ENCODE peak calls at places on chromosomes 11 and 22, in eight cellular contexts. G is foreskin fibroblast, I is A549, M is Caco-2, K is upper lobe of right lung, L is brain microvascular endothelial cell, Z is HFFc6, X is spleen. S is an unnamed sample.

GRCh38 chr22:29600846-29601245 is 2.6 kb upstream of the NF2 start:
- DNase-seq in K (no peak), I (no peak), M (no peak), Z (no peak), L (no peak), G (no peak), X (no peak), S (no peak)

GRCh38 chr11:134272381-134273316 is 3.5 kb upstream of the GLB1L3 start:
- DNase-seq in X (no peak), Z (no peak), M (peak), G (peak), K (no peak), I (no peak), L (no peak), S (peak)

GRCh38 chr11:68911731-68912130 is 8.0 kb downstream of the IGHMBP2 start:
- DNase-seq in I (no peak), K (no peak), G (no peak), Z (no peak), M (no peak), L (no peak), X (no peak), S (no peak)

GRCh38 chr11:110093407-110094297 is 460 bp downstream of the ZC3H12C start:
- DNase-seq in M (peak), G (peak), Z (peak), K (peak), I (peak), X (peak), L (peak), S (peak)

GRCh38 chr11:62127426-62127825 is 3.6 kb downstream of the INCENP start:
- DNase-seq in I (no peak), M (no peak), Z (no peak), X (no peak), L (no peak), K (no peak), G (no peak), S (no peak)

GRCh38 chr11:78424334-78425270 is 7.0 kb upstream of the GAB2 start:
- DNase-seq in X (no peak), G (peak), Z (no peak), L (no peak), M (no peak), K (no peak), I (peak), S (no peak)

GRCh38 chr11:721347-721912 is 15.4 kb downstream of the EPS8L2 start:
- DNase-seq in Z (no peak), X (peak), G (no peak), M (no peak), I (no peak), L (no peak), K (no peak), S (no peak)

GRCh38 chr11:34236572-34236971 is 121.2 kb downstream of the ABTB2 start:
- DNase-seq in M (no peak), X (no peak), L (no peak), G (no peak), Z (no peak), I (no peak), K (no peak), S (no peak)

GRCh38 chr11:119878990-119879389 is 150.0 kb upstream of the NECTIN1 start:
- DNase-seq in X (no peak), I (no peak), M (no peak), Z (no peak), G (no peak), K (no peak), L (no peak), S (no peak)

GRCh38 chr11:113553235-113553634 is 78.0 kb upstream of the DRD2 start:
- DNase-seq in G (peak), I (peak), M (no peak), Z (peak), L (peak), X (no peak), K (no peak), S (no peak)

GRCh38 chr11:1453611-1454386 is 32.8 kb downstream of the MOB2 start:
- DNase-seq in M (no peak), Z (no peak), K (no peak), L (no peak), X (no peak), I (no peak), G (no peak), S (no peak)

GRCh38 chr11:100866453-100866852 is 179.4 kb downstream of the ARHGAP42 start:
- DNase-seq in I (no peak), L (no peak), X (no peak), G (no peak), K (no peak), Z (no peak), M (no peak), S (no peak)

GRCh38 chr11:73969991-73970800 is 12.4 kb downstream of the UCP2 start:
- DNase-seq in X (peak), M (no peak), K (no peak), Z (no peak), I (no peak), G (no peak), L (no peak), S (no peak)

GRCh38 chr11:133924661-133925060 is 32.1 kb downstream of the IGSF9B start:
- DNase-seq in K (no peak), M (no peak), L (no peak), X (no peak), I (no peak), G (no peak), Z (no peak), S (no peak)

GRCh38 chr11:124835918-124836317 is 29.3 kb upstream of the ROBO3 start:
- DNase-seq in M (no peak), G (no peak), X (no peak), Z (no peak), I (no peak), L (no peak), K (no peak), S (no peak)

GRCh38 chr22:23239429-23239828 is 59.1 kb downstream of the BCR start:
- DNase-seq in L (no peak), G (no peak), Z (no peak), X (no peak), K (no peak), I (no peak), M (no peak), S (no peak)

GRCh38 chr11:63872833-63873201 is 33.9 kb downstream of the MARK2 start:
- DNase-seq in M (no peak), K (no peak), G (no peak), L (no peak), X (no peak), I (no peak), Z (no peak), S (no peak)

GRCh38 chr11:63874511-63874910 is 35.6 kb downstream of the MARK2 start:
- DNase-seq in M (no peak), G (no peak), K (no peak), L (no peak), I (no peak), X (no peak), Z (no peak), S (no peak)

GRCh38 chr11:63870351-63871197 is 31.7 kb downstream of the MARK2 start:
- DNase-seq in L (no peak), M (no peak), G (peak), K (no peak), I (no peak), X (no peak), Z (no peak), S (no peak)

GRCh38 chr11:63873381-63873780 is 34.5 kb downstream of the MARK2 start:
- DNase-seq in L (no peak), X (no peak), Z (no peak), K (no peak), I (no peak), M (no peak), G (no peak), S (no peak)

GRCh38 chr11:63871962-63872832 is 33.3 kb downstream of the MARK2 start:
- DNase-seq in M (peak), L (peak), K (peak), G (peak), X (peak), Z (peak), I (peak), S (peak)
- TF ChIP-seq CTCF in M (peak), L (peak), K (peak), G (peak), X (peak), Z (peak), I (peak), S (no peak)

GRCh38 chr11:3773180-3773579 is 24.2 kb downstream of the NUP98 start:
- DNase-seq in Z (no peak), G (no peak), L (no peak), X (no peak), M (no peak), K (no peak), I (no peak), S (no peak)

GRCh38 chr11:3781423-3781822 is 15.9 kb downstream of the NUP98 start:
- DNase-seq in L (no peak), Z (peak), X (no peak), M (no peak), G (peak), I (no peak), K (no peak), S (no peak)

DNA sequence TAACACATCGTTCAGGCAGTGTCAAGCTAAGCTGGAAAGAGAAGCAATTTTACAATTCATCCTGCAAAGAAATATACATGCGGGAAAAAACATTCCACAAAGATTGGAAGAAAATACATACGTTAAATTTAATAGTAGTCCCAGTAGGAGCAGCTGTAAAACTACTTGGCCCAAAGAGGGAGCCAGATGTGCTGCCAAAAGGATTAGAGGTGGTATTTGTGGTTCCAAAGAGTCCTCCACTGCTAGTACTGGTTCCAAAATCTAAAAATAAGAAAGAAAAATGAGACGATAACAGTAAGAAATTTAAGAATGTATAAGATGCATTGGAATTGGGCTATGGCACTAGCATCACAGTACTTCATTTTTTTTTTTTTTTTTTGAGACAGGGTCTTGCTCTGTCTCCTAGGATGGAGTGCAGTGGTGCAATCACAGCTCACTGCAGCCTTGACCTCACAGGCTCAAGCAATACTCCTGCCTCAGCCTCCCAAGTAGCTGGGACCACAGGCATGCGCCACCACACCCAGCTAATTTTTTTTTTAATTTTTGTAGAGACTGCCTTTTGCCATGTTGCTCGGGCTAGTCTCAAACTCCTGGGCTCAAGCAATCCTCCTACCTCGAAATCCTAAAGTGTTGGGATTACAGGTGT is 21.5 kb downstream of the NUP98 start:
- DNase-seq in M (no peak), X (no peak), G (peak), L (no peak), Z (no peak), I (no peak), K (no peak), S (no peak)
- TF ChIP-seq CTCF in M (no peak), X (no peak), G (no peak), L (no peak), Z (peak), I (no peak), K (no peak), S (no peak)

GRCh38 chr11:65932558-65932919 is 12.7 kb upstream of the TSGA10IP start:
- DNase-seq in L (peak), Z (peak), I (peak), X (no peak), K (no peak), G (peak), M (no peak), S (no peak)
- TF ChIP-seq CTCF in L (no peak), Z (peak), I (peak), X (no peak), K (no peak), G (no peak), M (no peak), S (peak)

DNA sequence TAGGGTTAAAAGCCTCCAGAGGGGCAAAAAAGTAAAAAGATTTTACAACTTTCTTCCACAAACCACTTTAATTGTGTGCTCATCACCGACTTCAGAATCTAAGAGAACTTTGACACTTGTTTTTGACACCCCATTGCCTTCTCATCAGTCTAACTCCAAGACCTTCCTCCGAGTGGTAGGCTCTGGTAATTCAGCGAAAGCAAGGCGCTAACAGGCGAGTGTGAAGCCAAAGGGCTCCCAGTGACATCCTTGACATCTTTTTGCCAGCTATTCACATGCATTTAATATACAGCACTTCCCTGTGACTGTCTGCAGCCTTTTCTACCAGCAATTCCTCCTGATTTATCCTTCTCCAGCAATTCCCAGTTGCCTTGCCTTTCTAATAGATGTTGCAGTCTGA is 39.3 kb downstream of the SNX19 start:
- DNase-seq in X (no peak), G (no peak), L (no peak), M (no peak), K (no peak), I (no peak), Z (no peak), S (no peak)
- TF ChIP-seq CTCF in X (no peak), G (no peak), L (no peak), M (no peak), K (no peak), I (no peak), Z (no peak), S (no peak)

GRCh38 chr22:41833369-41834004 is 582 bp downstream of the SREBF2 start:
- DNase-seq in X (peak), Z (no peak), K (peak), I (peak), L (no peak), G (peak), M (peak), S (peak)
- TF ChIP-seq CTCF in X (peak), Z (peak), K (no peak), I (no peak), L (no peak), G (no peak), M (no peak), S (no peak)

GRCh38 chr11:8065031-8065430 is 16.0 kb upstream of the TUB start:
- DNase-seq in L (no peak), G (no peak), I (no peak), Z (no peak), X (no peak), K (no peak), M (no peak), S (no peak)
- TF ChIP-seq CTCF in L (no peak), G (no peak), I (no peak), Z (no peak), X (no peak), K (no peak), M (no peak), S (no peak)

DNA sequence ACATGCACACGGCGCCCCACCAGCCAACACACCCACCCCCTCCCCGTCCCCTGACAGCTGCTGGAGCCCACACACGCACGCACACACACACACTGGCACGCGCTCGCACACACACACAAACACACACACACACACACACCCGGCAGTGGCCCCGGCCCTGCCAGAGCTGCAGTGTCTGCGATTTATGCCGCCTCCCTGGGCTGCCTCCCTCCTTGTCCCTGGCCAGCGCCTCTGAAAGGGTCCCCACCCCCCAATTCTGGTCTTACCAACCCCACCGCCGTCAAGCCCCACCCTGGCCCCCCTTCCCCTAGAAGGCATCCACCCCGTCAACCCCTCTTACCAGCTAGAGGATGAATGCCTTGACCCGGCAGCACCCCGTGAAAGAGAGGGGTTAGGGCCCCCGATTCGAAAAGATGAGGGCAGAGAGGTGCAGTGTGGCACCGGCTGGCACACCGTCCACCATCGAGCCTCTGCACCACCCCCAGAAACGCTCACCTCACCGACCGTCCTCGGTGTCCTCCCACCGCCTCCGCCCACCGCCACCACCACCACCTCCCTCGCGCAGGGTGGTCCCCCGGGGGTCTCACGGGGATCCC is 649 bp downstream of the ELFN2 start:
- DNase-seq in G (no peak), I (no peak), X (no peak), M (no peak), Z (no peak), L (no peak), K (no peak), S (no peak)
- TF ChIP-seq CTCF in G (no peak), I (no peak), X (no peak), M (no peak), Z (no peak), L (no peak), K (no peak), S (no peak)

GRCh38 chr22:41832553-41833368 is at the start of gene SREBF2:
- DNase-seq in M (peak), L (peak), X (peak), G (peak), Z (peak), I (peak), K (peak), S (peak)
- TF ChIP-seq CTCF in M (no peak), L (no peak), X (no peak), G (no peak), Z (peak), I (no peak), K (peak), S (no peak)

DNA sequence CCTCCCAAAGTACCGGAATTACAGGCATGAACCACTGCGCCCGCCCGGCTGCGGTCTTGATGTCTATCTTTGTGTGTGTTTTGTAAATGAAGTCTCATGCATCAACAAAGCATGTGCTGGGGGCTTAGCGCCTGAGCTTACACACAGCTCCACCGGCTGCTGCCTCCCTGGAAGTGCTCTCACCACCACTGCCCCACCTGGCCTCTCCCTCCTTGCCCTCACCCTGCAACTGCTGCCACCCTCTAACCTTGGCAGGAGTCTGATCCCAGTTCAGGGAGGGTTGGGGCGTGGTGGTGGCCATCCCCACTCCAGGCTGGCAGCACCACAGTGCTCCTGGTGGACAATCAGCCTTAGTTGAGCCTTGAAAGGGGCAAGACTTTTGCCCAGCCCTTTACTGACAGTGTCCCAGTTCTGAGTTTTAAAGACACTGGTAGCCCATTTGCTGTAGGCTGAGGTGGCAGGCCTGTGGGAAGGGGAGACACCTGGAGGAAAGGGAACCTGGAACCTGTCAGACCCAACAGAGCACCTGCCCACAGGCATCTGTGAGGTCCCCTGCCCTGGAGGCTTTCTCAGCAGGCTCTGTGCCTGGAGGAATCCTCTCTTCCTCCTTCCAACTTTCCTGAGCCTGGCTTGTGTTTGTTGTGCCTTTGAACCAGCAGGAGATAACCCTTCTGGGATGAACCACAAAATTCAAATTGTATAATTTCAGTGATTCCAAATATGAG is 42.4 kb upstream of the WEE1 start:
- DNase-seq in I (peak), Z (no peak), K (no peak), L (no peak), M (no peak), G (no peak), X (no peak), S (no peak)
- TF ChIP-seq CTCF in I (no peak), Z (peak), K (no peak), L (no peak), M (no peak), G (no peak), X (no peak), S (no peak)

S was measured in glutamatergic neuron.